ENCODE peak calls at places on chromosomes 13 and 19, in eight cellular contexts. C, Q, P, U, K, J, T and M are unnamed samples.

GRCh38 chr19:52270266-52270885 is 989 bp downstream of the ZNF766 start:
- DNase-seq in P (no peak), K (no peak), Q (no peak), J (no peak), U (no peak), C (no peak), T (no peak), M (peak)

GRCh38 chr19:11136400-11137101 is 19.0 kb downstream of the SPC24 start:
- DNase-seq in K (no peak), Q (no peak), T (no peak), P (no peak), C (no peak), U (no peak), J (no peak), M (no peak)

GRCh38 chr13:29969286-29969685 is 118.9 kb upstream of the UBL3 start:
- DNase-seq in P (peak), K (no peak), T (no peak), C (no peak), U (peak), J (no peak), Q (no peak), M (peak)

GRCh38 chr19:18504886-18505610 is 16.8 kb downstream of the ELL start:
- DNase-seq in J (no peak), C (no peak), P (no peak), U (no peak), K (no peak), T (no peak), Q (no peak), M (no peak)

GRCh38 chr19:18280247-18281081 is 958 bp downstream of the JUND start:
- DNase-seq in T (peak), U (no peak), J (peak), C (peak), Q (peak), P (peak), K (peak), M (peak)

GRCh38 chr13:113862191-113862765 is 1.6 kb downstream of the GAS6 start:
- DNase-seq in C (no peak), Q (no peak), P (no peak), T (no peak), K (peak), J (no peak), U (no peak), M (no peak)

GRCh38 chr13:88183440-88183839 is 512.3 kb downstream of the SLITRK5 start:
- DNase-seq in K (no peak), P (no peak), U (no peak), C (no peak), T (no peak), Q (no peak), J (no peak), M (no peak)

GRCh38 chr13:46211116-46211515 is 612 bp upstream of the LRRC63 start:
- DNase-seq in U (no peak), K (no peak), J (no peak), P (peak), T (peak), C (no peak), Q (no peak), M (no peak)

GRCh38 chr13:107020393-107020792 is 452.5 kb upstream of the ARGLU1 start:
- DNase-seq in Q (no peak), J (no peak), K (no peak), T (no peak), U (no peak), P (no peak), C (no peak), M (no peak)

GRCh38 chr19:52741951-52742485 is 7.2 kb upstream of the ZNF611 start:
- DNase-seq in P (no peak), Q (no peak), K (no peak), U (no peak), J (no peak), T (no peak), C (no peak), M (no peak)

GRCh38 chr13:30179547-30180256 is 127.6 kb downstream of the KATNAL1 start:
- DNase-seq in T (no peak), P (no peak), K (no peak), Q (no peak), C (no peak), J (no peak), U (no peak), M (no peak)

GRCh38 chr19:45494261-45494916 is 2.5 kb downstream of the RTN2 start:
- DNase-seq in U (no peak), J (no peak), K (no peak), P (no peak), Q (no peak), C (peak), T (no peak), M (no peak)

GRCh38 chr13:98866882-98867281 is 111.0 kb downstream of the DOCK9 start:
- DNase-seq in P (no peak), K (no peak), T (no peak), Q (no peak), J (no peak), C (no peak), U (no peak), M (no peak)

GRCh38 chr19:24054044-24054935 is 32.7 kb upstream of the ZNF254 start:
- DNase-seq in Q (no peak), P (peak), K (no peak), C (no peak), J (no peak), T (no peak), U (peak), M (peak)

GRCh38 chr19:19105365-19106060 is 32.8 kb downstream of the TMEM161A start:
- DNase-seq in U (no peak), Q (peak), P (peak), C (peak), T (peak), J (peak), K (no peak), M (peak)

GRCh38 chr13:34747507-34747906 is 194.6 kb upstream of the NBEA start:
- DNase-seq in P (no peak), K (no peak), Q (no peak), U (no peak), C (no peak), J (no peak), T (no peak), M (no peak)

GRCh38 chr13:113207890-113208423 is 512 bp downstream of the PCID2 start:
- DNase-seq in J (peak), K (peak), C (peak), U (no peak), Q (no peak), P (peak), T (peak), M (peak)

GRCh38 chr13:98796798-98797197 is 44.3 kb upstream of the SLC15A1 start:
- DNase-seq in Q (no peak), K (no peak), C (no peak), U (no peak), T (no peak), J (no peak), P (no peak), M (no peak)

GRCh38 chr19:7699003-7699402 is 2.9 kb downstream of the FCER2 start:
- DNase-seq in K (no peak), Q (no peak), P (no peak), T (no peak), C (no peak), J (no peak), U (no peak), M (no peak)

GRCh38 chr13:111912453-111912866 is 154.5 kb upstream of the SOX1 start:
- DNase-seq in P (no peak), T (no peak), U (no peak), K (peak), J (no peak), Q (no peak), C (no peak), M (no peak)

GRCh38 chr13:36858285-36858684 is 39.3 kb downstream of the RFXAP start:
- DNase-seq in J (no peak), K (no peak), T (peak), U (peak), P (peak), C (no peak), Q (no peak), M (peak)

GRCh38 chr19:1243768-1244692 is 2.5 kb downstream of the ATP5F1D start:
- DNase-seq in C (peak), U (no peak), K (peak), T (peak), J (peak), P (peak), Q (peak), M (peak)

GRCh38 chr13:30257433-30258099 is 49.8 kb downstream of the KATNAL1 start:
- DNase-seq in U (no peak), K (no peak), Q (no peak), T (no peak), C (no peak), P (peak), J (no peak), M (no peak)

GRCh38 chr19:10797541-10798256 is 38.3 kb downstream of the TMED1 start:
- DNase-seq in K (no peak), J (no peak), P (no peak), C (no peak), Q (no peak), T (peak), U (no peak), M (no peak)

GRCh38 chr13:25463496-25463895 is 91.7 kb downstream of the ATP8A2 start:
- DNase-seq in U (no peak), C (no peak), K (no peak), T (no peak), Q (no peak), P (no peak), J (no peak), M (no peak)

GRCh38 chr19:6067975-6068374 is 42.3 kb downstream of the RFX2 start:
- DNase-seq in T (no peak), Q (no peak), J (no peak), K (peak), P (no peak), U (no peak), C (no peak), M (no peak)

GRCh38 chr19:43675269-43675879 is 5.4 kb upstream of the PLAUR start:
- DNase-seq in C (peak), T (peak), P (peak), U (no peak), K (no peak), J (no peak), Q (peak), M (peak)

GRCh38 chr19:5050016-5050656 is 81.2 kb downstream of the KDM4B start:
- DNase-seq in U (no peak), C (no peak), J (no peak), K (no peak), P (no peak), Q (no peak), T (no peak), M (no peak)

GRCh38 chr19:40907968-40908735 is 26.1 kb upstream of the CYP2A7 start:
- DNase-seq in J (no peak), C (peak), P (no peak), U (no peak), Q (no peak), T (no peak), K (no peak), M (no peak)

GRCh38 chr13:47277774-47278173 is 380.9 kb upstream of the HTR2A start:
- DNase-seq in U (no peak), K (no peak), P (peak), C (no peak), T (no peak), J (no peak), Q (no peak), M (peak)

GRCh38 chr19:50328257-50329145 is 676 bp downstream of the KCNC3 start:
- DNase-seq in U (no peak), J (no peak), C (peak), P (no peak), Q (no peak), T (peak), K (no peak), M (no peak)

DNA sequence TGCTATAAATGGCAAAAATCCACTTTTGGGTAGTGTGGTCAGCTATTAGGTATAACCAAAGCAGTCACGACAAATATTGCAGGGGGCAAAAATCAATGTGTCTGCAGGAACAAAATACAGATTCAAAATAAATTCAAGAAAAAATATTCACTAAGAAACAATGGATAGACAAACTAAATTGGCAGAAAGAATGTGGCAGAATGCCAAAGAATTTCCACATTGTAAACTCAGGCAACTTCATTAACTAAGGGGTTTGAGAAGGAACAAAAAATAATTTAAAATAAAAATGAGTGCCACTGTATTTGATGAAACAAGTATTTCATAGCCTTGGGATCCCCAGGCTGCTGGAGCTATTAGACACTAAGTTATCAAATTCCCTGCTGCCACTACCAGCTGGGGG is 193.1 kb downstream of the VWA8 start:
- DNase-seq in U (no peak), P (peak), T (peak), K (no peak), Q (no peak), C (no peak), J (no peak), M (peak)
- TF ChIP-seq CTCF in U (no peak), P (no peak), T (no peak), K (no peak), Q (no peak), C (no peak), J (no peak), M (no peak)

GRCh38 chr13:79407349-79407979 is 1.4 kb upstream of the RBM26 start:
- DNase-seq in K (no peak), T (no peak), Q (no peak), P (no peak), J (no peak), U (no peak), C (no peak), M (no peak)
- H3K4me3 ChIP-seq in K (no peak), T (no peak), Q (no peak), P (no peak), J (peak), U (no peak), C (no peak), M (peak)

DNA sequence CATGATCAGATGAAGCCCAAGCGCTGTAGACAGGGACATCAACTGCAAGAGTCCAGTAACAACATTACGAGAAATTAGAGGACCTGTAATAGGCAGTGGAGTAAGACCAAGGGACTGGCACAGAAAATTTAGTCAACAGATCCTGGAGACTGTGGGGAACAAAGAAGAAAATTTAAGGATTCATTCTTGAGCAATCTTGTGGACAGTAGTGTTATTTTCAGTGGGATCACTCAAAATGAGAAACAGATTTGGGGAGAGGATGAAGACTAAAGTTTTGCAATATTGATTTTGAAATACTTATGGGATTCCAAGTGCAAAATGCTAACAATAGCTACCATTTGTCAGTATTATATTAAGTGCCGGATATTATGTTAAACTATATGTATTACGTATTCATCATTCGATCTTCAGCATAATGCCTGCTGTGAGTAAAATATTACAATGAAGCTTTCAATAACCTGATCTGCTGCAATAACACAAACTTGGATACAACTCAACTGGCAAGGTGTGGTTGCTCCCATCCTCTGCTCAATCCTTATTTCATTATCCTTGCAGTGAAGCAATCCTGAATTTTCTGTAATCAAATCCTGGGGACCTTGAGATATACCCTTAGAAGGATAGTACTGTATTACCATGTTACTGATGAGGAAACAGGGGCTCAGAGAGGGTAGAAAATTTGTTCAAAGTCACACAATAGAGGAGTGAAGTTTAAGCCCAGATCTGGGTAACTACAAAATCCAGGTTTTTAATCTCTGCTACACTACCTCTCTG is 84.2 kb downstream of the SACS start:
- DNase-seq in C (no peak), P (peak), Q (no peak), U (peak), K (no peak), J (no peak), T (no peak), M (peak)
- TF ChIP-seq CTCF in C (no peak), P (no peak), Q (no peak), U (no peak), K (no peak), J (no peak), T (no peak), M (no peak)

GRCh38 chr19:48837081-48837524 is 812 bp upstream of the HSD17B14 start:
- DNase-seq in U (peak), C (peak), J (peak), Q (peak), P (peak), K (peak), T (peak), M (peak)

GRCh38 chr19:48833977-48834376 is 2.3 kb downstream of the HSD17B14 start:
- DNase-seq in U (no peak), T (no peak), C (no peak), Q (no peak), J (no peak), P (no peak), K (no peak), M (no peak)

GRCh38 chr19:48836089-48837017 is at the start of gene HSD17B14:
- DNase-seq in P (peak), U (no peak), C (no peak), K (peak), Q (no peak), T (peak), J (no peak), M (peak)

GRCh38 chr19:48837586-48838191 is 1.4 kb upstream of the HSD17B14 start:
- DNase-seq in J (no peak), Q (no peak), C (no peak), U (no peak), T (no peak), P (no peak), K (no peak), M (no peak)

DNA sequence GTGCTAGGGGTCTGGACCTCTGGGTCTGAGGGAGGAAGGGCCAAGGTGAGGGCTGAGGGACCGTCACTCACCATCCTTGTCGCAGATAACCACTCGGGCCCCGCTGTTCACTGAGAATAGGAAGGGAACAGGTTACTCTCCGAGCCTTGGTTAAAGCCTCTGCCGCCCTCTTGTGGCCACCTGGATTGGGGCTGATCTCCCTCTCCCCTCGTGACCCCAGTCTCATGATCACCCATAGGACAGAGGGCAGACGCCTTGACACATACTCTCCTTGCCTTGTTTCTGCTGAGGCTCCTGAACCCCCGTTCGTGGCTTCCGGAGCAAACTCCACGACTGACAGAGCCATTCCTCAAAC is 580 bp downstream of the HSD17B14 start:
- DNase-seq in U (no peak), K (peak), T (peak), P (peak), C (peak), J (peak), Q (peak), M (peak)
- H3K4me3 ChIP-seq in U (peak), K (peak), T (peak), P (peak), C (no peak), J (peak), Q (peak), M (peak)